ENCODE peak calls at places on chromosomes 3 and 15, in five cellular contexts. One of them, this sample, is unnamed.

GRCh38 chr3:103684956-103685355 is 1250.1 kb downstream of the ZPLD1 start:
- DNase-seq in fibroblast of villous mesenchyme: no peak
- DNase-seq in uterus: no peak
- DNase-seq in cardiac muscle cell: no peak
- DNase-seq in fibroblast of lung: no peak
- DNase-seq in this sample: no peak

GRCh38 chr15:85764649-85765277 is 30.0 kb downstream of the KLHL25 start:
- DNase-seq in fibroblast of villous mesenchyme: no peak
- DNase-seq in uterus: no peak
- DNase-seq in cardiac muscle cell: no peak
- DNase-seq in fibroblast of lung: no peak
- DNase-seq in this sample: no peak

GRCh38 chr15:45589296-45589695 is 2.1 kb downstream of the BLOC1S6 start:
- DNase-seq in fibroblast of villous mesenchyme: no peak
- DNase-seq in uterus: no peak
- DNase-seq in cardiac muscle cell: no peak
- DNase-seq in fibroblast of lung: no peak
- DNase-seq in this sample: no peak

GRCh38 chr3:64267774-64268604 is 42.7 kb upstream of the PRICKLE2 start:
- DNase-seq in fibroblast of villous mesenchyme: peak
- DNase-seq in uterus: peak
- DNase-seq in cardiac muscle cell: peak
- DNase-seq in fibroblast of lung: peak
- DNase-seq in this sample: peak

GRCh38 chr3:184325269-184325668 is 10.9 kb downstream of the EIF4G1 start:
- DNase-seq in fibroblast of villous mesenchyme: no peak
- DNase-seq in uterus: no peak
- DNase-seq in cardiac muscle cell: no peak
- DNase-seq in fibroblast of lung: no peak
- DNase-seq in this sample: no peak

GRCh38 chr3:149886957-149887356 is 73.9 kb downstream of the RNF13 start:
- DNase-seq in fibroblast of villous mesenchyme: no peak
- DNase-seq in uterus: no peak
- DNase-seq in cardiac muscle cell: no peak
- DNase-seq in fibroblast of lung: no peak
- DNase-seq in this sample: no peak

GRCh38 chr3:133901083-133901482 is 5.4 kb upstream of the RAB6B start:
- DNase-seq in fibroblast of villous mesenchyme: no peak
- DNase-seq in uterus: no peak
- DNase-seq in cardiac muscle cell: no peak
- DNase-seq in fibroblast of lung: no peak
- DNase-seq in this sample: no peak

GRCh38 chr3:11236588-11237461 is 35.4 kb upstream of the ATG7 start:
- DNase-seq in fibroblast of villous mesenchyme: peak
- DNase-seq in uterus: peak
- DNase-seq in cardiac muscle cell: peak
- DNase-seq in fibroblast of lung: peak
- DNase-seq in this sample: no peak

GRCh38 chr3:127482216-127483004 is 108.1 kb downstream of the TPRA1 start:
- DNase-seq in fibroblast of villous mesenchyme: no peak
- DNase-seq in uterus: no peak
- DNase-seq in cardiac muscle cell: no peak
- DNase-seq in fibroblast of lung: no peak
- DNase-seq in this sample: no peak

GRCh38 chr3:8709801-8710524 is 23.6 kb upstream of the CAV3 start:
- DNase-seq in fibroblast of villous mesenchyme: no peak
- DNase-seq in uterus: no peak
- DNase-seq in cardiac muscle cell: no peak
- DNase-seq in fibroblast of lung: no peak
- DNase-seq in this sample: no peak

GRCh38 chr15:74653426-74654082 is 37.9 kb downstream of the CLK3 start:
- DNase-seq in fibroblast of villous mesenchyme: peak
- DNase-seq in uterus: no peak
- DNase-seq in cardiac muscle cell: peak
- DNase-seq in fibroblast of lung: peak
- DNase-seq in this sample: no peak

GRCh38 chr3:4826237-4827100 is 152.8 kb upstream of the BHLHE40 start:
- DNase-seq in fibroblast of villous mesenchyme: peak
- DNase-seq in uterus: peak
- DNase-seq in cardiac muscle cell: no peak
- DNase-seq in fibroblast of lung: peak
- DNase-seq in this sample: peak

GRCh38 chr3:35709691-35710090 is 70.4 kb downstream of the ARPP21 start:
- DNase-seq in fibroblast of villous mesenchyme: no peak
- DNase-seq in uterus: no peak
- DNase-seq in cardiac muscle cell: no peak
- DNase-seq in fibroblast of lung: no peak
- DNase-seq in this sample: no peak

GRCh38 chr3:179088306-179088705 is 16.7 kb upstream of the ZMAT3 start:
- DNase-seq in fibroblast of villous mesenchyme: no peak
- DNase-seq in uterus: no peak
- DNase-seq in cardiac muscle cell: no peak
- DNase-seq in fibroblast of lung: no peak
- DNase-seq in this sample: no peak

GRCh38 chr3:72255191-72255590 is 470.2 kb upstream of the PROK2 start:
- DNase-seq in fibroblast of villous mesenchyme: no peak
- DNase-seq in uterus: peak
- DNase-seq in cardiac muscle cell: peak
- DNase-seq in fibroblast of lung: peak
- DNase-seq in this sample: no peak

GRCh38 chr15:79160211-79160610 is 69.6 kb upstream of the RASGRF1 start:
- DNase-seq in fibroblast of villous mesenchyme: peak
- DNase-seq in uterus: no peak
- DNase-seq in cardiac muscle cell: no peak
- DNase-seq in fibroblast of lung: no peak
- DNase-seq in this sample: no peak

GRCh38 chr3:264394-265156 is 68.0 kb downstream of the CHL1 start:
- DNase-seq in fibroblast of villous mesenchyme: peak
- DNase-seq in uterus: no peak
- DNase-seq in cardiac muscle cell: no peak
- DNase-seq in fibroblast of lung: peak
- DNase-seq in this sample: no peak

GRCh38 chr3:29335438-29335837 is 54.6 kb downstream of the RBMS3 start:
- DNase-seq in fibroblast of villous mesenchyme: peak
- DNase-seq in uterus: peak
- DNase-seq in cardiac muscle cell: peak
- DNase-seq in fibroblast of lung: peak
- DNase-seq in this sample: peak

GRCh38 chr15:88905576-88905975 is 7.6 kb downstream of the MFGE8 start:
- DNase-seq in fibroblast of villous mesenchyme: no peak
- DNase-seq in uterus: no peak
- DNase-seq in cardiac muscle cell: no peak
- DNase-seq in fibroblast of lung: no peak
- DNase-seq in this sample: no peak

GRCh38 chr3:128313936-128314335 is 152.8 kb downstream of the DNAJB8 start:
- DNase-seq in fibroblast of villous mesenchyme: no peak
- DNase-seq in uterus: no peak
- DNase-seq in cardiac muscle cell: no peak
- DNase-seq in fibroblast of lung: no peak
- DNase-seq in this sample: peak

GRCh38 chr3:65713016-65713415 is 325.7 kb downstream of the MAGI1 start:
- DNase-seq in fibroblast of villous mesenchyme: peak
- DNase-seq in uterus: no peak
- DNase-seq in cardiac muscle cell: no peak
- DNase-seq in fibroblast of lung: peak
- DNase-seq in this sample: no peak

DNA sequence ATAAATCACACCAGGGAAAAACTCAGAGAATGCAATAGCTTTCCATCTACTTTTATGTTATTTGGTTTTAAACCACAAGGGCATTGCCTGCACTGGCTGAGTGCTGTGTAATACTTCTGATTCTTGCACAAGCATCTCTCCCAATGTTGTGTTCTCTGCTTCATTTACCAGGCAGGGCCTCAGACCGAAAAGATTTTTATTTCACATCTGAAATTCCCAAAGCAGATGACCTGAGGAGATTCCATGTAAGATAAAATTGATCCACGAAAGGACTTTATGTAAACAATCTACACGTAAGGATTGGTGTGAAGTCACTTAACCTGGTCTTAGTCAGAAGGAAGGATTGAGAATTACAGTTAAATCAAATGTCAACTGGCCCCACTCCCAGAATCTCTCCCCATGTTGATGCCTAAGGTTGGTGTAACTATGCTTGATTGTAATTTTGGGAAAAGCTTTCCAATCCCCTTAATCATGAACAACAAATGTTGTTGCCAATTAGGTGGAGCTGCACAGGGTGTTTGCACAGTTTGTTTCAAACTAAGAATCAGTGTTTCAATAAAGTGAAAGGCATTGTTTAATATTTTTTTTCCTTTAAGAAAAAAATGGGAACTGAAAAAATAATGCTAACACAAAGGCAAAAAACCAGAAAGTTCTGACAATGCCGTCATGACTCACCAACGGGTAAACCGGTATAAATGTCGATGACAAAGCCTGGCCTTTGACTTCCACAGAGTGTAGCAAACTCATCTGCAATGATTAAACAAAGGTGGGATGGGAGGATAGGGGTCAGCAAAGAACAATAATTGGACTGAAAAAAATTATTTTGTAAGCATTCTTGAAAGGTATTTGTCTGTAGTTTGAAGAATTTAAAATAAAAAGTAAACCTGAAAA is 128.6 kb downstream of the DUT start:
- DNase-seq in fibroblast of villous mesenchyme: peak
- DNase-seq in uterus: no peak
- DNase-seq in cardiac muscle cell: no peak
- DNase-seq in fibroblast of lung: peak
- DNase-seq in this sample: no peak
- TF ChIP-seq CTCF in fibroblast of villous mesenchyme: no peak
- TF ChIP-seq CTCF in uterus: no peak
- TF ChIP-seq CTCF in cardiac muscle cell: no peak
- TF ChIP-seq CTCF in fibroblast of lung: peak
- TF ChIP-seq CTCF in this sample: no peak

DNA sequence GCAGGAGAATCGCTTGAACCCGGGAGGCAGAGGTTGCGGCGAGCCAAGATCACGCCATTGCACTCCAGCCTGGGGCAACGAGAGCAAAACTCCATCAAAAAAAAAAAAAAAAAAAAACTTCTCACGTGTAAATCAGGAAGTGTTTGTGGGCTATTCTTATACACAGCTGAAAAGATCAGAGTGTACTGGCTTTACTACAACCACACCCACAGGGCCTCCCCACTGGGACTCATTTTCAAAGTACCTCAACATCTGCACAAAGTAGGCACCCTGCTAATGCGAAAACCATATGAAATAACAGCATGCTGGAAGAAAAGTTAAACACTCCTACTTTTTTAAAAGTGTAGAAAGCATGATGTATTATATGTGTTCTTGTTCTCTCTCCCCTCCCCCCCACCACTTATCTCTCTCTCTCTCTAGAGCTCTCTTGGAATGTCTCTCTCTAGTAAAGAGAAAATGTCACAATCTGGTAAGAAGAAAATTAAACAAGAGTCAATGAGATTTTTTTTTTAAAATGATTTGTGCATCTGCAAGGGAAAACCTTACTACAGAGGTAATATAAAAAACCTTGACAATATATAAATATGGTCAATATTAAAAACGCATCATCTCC is 11.1 kb downstream of the UACA start:
- DNase-seq in fibroblast of villous mesenchyme: peak
- DNase-seq in uterus: no peak
- DNase-seq in cardiac muscle cell: no peak
- DNase-seq in fibroblast of lung: peak
- DNase-seq in this sample: peak
- H3K4me3 ChIP-seq in fibroblast of villous mesenchyme: no peak
- H3K4me3 ChIP-seq in uterus: no peak
- H3K4me3 ChIP-seq in cardiac muscle cell: no peak
- H3K4me3 ChIP-seq in fibroblast of lung: no peak
- H3K4me3 ChIP-seq in this sample: no peak

DNA sequence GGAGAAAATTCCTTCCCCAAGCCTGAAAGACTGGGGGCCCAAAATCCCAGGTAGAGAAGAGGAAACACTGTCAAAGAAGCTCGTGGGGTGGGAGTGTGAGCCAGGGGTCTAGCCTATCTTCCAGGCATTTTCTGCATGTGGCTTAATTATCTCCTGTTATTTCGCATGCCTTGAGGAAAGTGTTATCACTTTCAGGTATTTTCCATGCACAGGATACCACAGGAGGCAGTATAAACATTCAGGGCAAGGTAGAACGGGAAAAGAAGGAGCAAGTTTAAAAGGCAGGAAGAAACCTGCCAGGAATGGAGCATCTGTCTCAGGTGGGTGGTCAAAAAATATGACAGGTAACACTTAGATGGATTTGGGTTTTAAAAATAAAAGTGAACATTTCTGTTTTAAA is 575.3 kb upstream of the ZNF385D start:
- DNase-seq in fibroblast of villous mesenchyme: no peak
- DNase-seq in uterus: no peak
- DNase-seq in cardiac muscle cell: no peak
- DNase-seq in fibroblast of lung: no peak
- DNase-seq in this sample: no peak
- TF ChIP-seq CTCF in fibroblast of villous mesenchyme: no peak
- TF ChIP-seq CTCF in uterus: no peak
- TF ChIP-seq CTCF in cardiac muscle cell: no peak
- TF ChIP-seq CTCF in fibroblast of lung: no peak
- TF ChIP-seq CTCF in this sample: no peak

DNA sequence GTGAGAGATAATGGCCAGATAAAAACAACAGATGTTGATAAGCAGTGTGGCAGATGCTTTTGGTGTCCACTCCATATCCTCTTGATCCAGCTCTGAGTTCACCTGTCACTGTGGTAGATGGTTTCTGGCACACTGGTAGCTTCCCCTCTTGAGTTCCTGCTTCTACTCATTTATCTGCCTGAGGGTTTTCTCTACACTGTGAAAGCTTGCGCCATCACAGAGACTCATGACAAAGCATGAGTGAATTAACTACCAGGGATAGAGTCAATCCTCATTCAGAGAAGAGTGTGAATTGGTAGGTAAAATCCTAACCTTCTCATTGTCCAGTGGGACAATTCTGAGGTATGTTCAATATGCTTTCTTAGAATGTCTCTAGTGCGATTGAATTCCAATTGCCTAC is 50.0 kb upstream of the ARHGEF26 start:
- DNase-seq in fibroblast of villous mesenchyme: no peak
- DNase-seq in uterus: no peak
- DNase-seq in cardiac muscle cell: no peak
- DNase-seq in fibroblast of lung: no peak
- DNase-seq in this sample: no peak
- H3K4me3 ChIP-seq in fibroblast of villous mesenchyme: no peak
- H3K4me3 ChIP-seq in uterus: no peak
- H3K4me3 ChIP-seq in cardiac muscle cell: no peak
- H3K4me3 ChIP-seq in fibroblast of lung: no peak
- H3K4me3 ChIP-seq in this sample: no peak